ENCODE peak calls at places on chromosomes 1 and 21, in four cellular contexts. N is GM12878, F is H1, L is HepG2. R is an unnamed sample. For H3K4me1, the result is how much of the 10 kb centered on the place peaks cover.

GRCh38 chr1:175188936-175189335 is 3.6 kb downstream of the KIAA0040 start:
- DNase-seq in L (no peak), N (peak), F (no peak), R (no peak)

GRCh38 chr21:33011462-33011861 is 14.3 kb upstream of the OLIG2 start:
- DNase-seq in N (no peak), L (peak), F (peak), R (no peak)

GRCh38 chr1:41542196-41542955 is 57.9 kb upstream of the EDN2 start:
- DNase-seq in L (no peak), F (no peak), N (no peak), R (no peak)

GRCh38 chr1:229570891-229571516 is 12.5 kb upstream of the ABCB10 start:
- DNase-seq in N (no peak), F (no peak), L (no peak), R (no peak)

GRCh38 chr1:233257786-233258185 is 37.7 kb downstream of the PCNX2 start:
- DNase-seq in F (no peak), L (no peak), N (no peak), R (no peak)

GRCh38 chr1:231139125-231139649 is 22.7 kb upstream of the TRIM67 start:
- DNase-seq in L (no peak), N (no peak), F (no peak), R (no peak)

GRCh38 chr1:240363315-240363714 is 248.6 kb downstream of the GREM2 start:
- DNase-seq in N (no peak), F (no peak), L (no peak), R (peak)

GRCh38 chr1:76843821-76844448 is 23.3 kb upstream of the ST6GALNAC5 start:
- DNase-seq in N (no peak), F (no peak), L (no peak), R (no peak)

GRCh38 chr1:107698161-107698560 is 266.8 kb downstream of the VAV3 start:
- DNase-seq in F (no peak), L (no peak), N (no peak), R (no peak)

GRCh38 chr1:111802110-111802509 is 46.4 kb downstream of the DDX20 start:
- DNase-seq in L (no peak), F (no peak), N (no peak), R (no peak)

GRCh38 chr1:24752305-24752704 is 7.1 kb downstream of the CLIC4 start:
- DNase-seq in F (peak), L (no peak), N (no peak), R (no peak)

GRCh38 chr1:211511947-211512346 is 20.0 kb upstream of the RD3 start:
- DNase-seq in N (no peak), L (no peak), F (no peak), R (no peak)

GRCh38 chr1:227888404-227889046 is 59.2 kb downstream of the WNT9A start:
- DNase-seq in L (no peak), N (no peak), F (peak), R (no peak)

GRCh38 chr1:147890177-147890790 is 12.3 kb upstream of the GJA8 start:
- DNase-seq in F (peak), N (no peak), L (peak), R (peak)

GRCh38 chr21:35833991-35834390 is 226.3 kb downstream of the SETD4 start:
- DNase-seq in N (no peak), L (no peak), F (no peak), R (no peak)

GRCh38 chr1:165187020-165187628 is 169.4 kb downstream of the LMX1A start:
- DNase-seq in L (no peak), F (no peak), N (no peak), R (no peak)

GRCh38 chr1:156376146-156376545 is 7.1 kb downstream of the RHBG start:
- DNase-seq in N (no peak), L (peak), F (no peak), R (no peak)

GRCh38 chr1:87146538-87146937 is 182.1 kb upstream of the LMO4 start:
- DNase-seq in L (no peak), F (no peak), N (no peak), R (no peak)

GRCh38 chr1:63630666-63631065 is 37.5 kb downstream of the PGM1 start:
- DNase-seq in F (no peak), L (no peak), N (no peak), R (no peak)

GRCh38 chr1:243473281-243474210 is 217.7 kb downstream of the SDCCAG8 start:
- DNase-seq in F (no peak), N (no peak), L (no peak), R (no peak)

GRCh38 chr1:118985611-118986290 is 2.4 kb downstream of the TBX15 start:
- DNase-seq in L (no peak), N (no peak), F (no peak), R (no peak)

GRCh38 chr1:77857557-77857956 is 30.9 kb upstream of the NEXN start:
- DNase-seq in F (no peak), N (no peak), L (no peak), R (no peak)

GRCh38 chr1:172350781-172351180 is 69.7 kb upstream of the C1orf105 start:
- DNase-seq in F (no peak), N (no peak), L (no peak), R (no peak)

GRCh38 chr1:206969090-206969489 is 1.2 kb downstream of the FCAMR start:
- DNase-seq in N (no peak), L (no peak), F (no peak), R (no peak)
- H3K4me1 ChIP-seq in N (under half), L (under half), F (under half), R (under half)

DNA sequence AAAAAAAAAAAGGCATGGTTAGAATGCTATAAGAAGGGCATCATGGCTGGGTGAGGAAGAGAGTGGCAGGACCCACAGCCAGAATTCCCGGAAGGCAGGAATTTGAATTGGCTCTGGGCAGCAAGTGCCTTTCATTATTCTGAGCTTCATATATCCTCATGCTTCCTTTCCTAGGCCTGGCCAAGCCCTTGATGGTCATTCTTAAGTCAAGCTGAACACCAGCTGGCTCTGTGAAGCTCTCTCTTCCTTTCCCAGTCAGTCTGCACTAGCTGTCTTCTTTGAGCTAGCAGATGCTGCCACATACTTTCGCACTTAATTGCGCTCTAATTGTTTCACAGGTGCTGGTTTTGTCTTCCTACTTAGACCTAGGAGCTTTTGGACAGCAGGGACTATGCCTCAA is 2.5 kb downstream of the TLR5 start:
- DNase-seq in N (no peak), L (no peak), F (no peak), R (no peak)
- TF ChIP-seq SUZ12 in N (no peak), L (no peak), F (no peak), R (no peak)

DNA sequence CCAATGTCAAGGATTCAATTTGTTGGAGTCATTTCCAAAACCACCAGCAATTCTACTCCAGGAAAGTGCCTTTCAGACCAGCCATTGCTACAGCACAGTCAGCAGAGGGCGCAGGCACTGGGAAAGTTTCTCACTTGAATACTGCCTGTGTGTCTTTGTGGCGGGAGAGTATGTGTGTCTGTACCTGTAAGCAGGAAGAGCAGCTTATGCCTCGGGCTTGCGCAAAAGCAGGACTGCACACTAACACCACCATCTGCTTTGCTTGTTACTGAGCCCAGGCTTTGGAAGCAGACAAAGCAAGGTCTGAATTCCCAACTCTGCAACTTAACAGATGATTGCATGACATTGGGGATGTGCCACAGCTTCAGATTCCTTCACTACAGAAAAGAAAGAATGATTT is 7.0 kb upstream of the CTSE start:
- DNase-seq in L (peak), F (peak), N (peak), R (peak)
- TF ChIP-seq ZNF274 in L (no peak), F (no peak), N (no peak), R (no peak)

GRCh38 chr1:21335750-21336168 is 45.5 kb upstream of the ECE1 start:
- DNase-seq in N (no peak), L (no peak), F (no peak), R (no peak)
- H3K4me1 ChIP-seq in N (under half), L (half or more), F (under half), R (under half)

GRCh38 chr1:65958561-65959350 is 166.1 kb downstream of the PDE4B start:
- DNase-seq in F (no peak), L (peak), N (peak), R (peak)

GRCh38 chr1:65955503-65955902 is 162.8 kb downstream of the PDE4B start:
- DNase-seq in L (no peak), F (no peak), N (no peak), R (no peak)

GRCh38 chr1:65963161-65963888 is 170.6 kb downstream of the PDE4B start:
- DNase-seq in N (no peak), L (no peak), F (no peak), R (no peak)

GRCh38 chr1:65964123-65964522 is 171.4 kb downstream of the PDE4B start:
- DNase-seq in L (no peak), F (no peak), N (no peak), R (no peak)

DNA sequence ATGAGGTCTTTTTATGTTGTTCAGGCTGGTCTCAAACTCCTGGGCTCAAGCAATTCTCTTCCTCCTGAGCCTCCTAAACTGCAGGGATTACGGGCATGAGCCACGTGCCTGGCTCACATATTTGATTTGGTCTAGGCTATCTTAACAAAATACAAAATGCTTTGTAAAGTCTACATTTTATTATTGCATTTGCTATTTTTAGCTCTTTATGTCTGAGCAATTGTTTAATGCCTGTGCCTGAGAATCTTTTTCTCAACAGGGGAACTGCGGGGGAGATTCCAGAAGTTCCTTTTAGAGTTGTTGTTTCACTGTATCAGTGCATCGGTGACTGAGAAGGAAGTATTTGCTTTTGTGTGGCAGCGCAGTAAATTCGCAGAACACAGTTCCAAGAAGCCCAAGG is 167.2 kb downstream of the PDE4B start:
- DNase-seq in F (no peak), L (no peak), N (no peak), R (no peak)
- TF ChIP-seq SUZ12 in F (no peak), L (no peak), N (no peak), R (no peak)

DNA sequence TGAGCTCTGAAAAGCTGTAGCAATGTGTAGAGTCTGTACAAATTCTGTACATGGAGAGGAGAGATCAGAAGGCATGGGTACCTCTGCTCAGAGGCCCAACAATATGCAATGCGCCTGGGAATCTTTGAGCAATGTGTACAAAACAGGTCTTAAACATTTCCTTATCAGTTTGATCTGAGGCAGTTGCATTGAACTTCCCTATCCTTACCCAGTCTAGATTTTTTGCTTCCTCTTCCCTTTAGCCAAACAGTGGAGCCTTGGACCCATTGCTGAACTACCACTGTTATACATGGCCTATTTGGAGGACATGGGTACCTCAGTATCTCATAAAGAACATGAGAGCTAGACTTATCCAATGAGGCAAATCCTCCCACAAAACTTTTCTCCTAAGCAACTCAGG is 12.6 kb upstream of the MNDA start:
- DNase-seq in L (no peak), F (no peak), N (no peak), R (no peak)
- TF ChIP-seq ZNF274 in L (no peak), F (no peak), N (no peak), R (no peak)

GRCh38 chr1:9887070-9887469 is 23.0 kb downstream of the CTNNBIP1 start:
- DNase-seq in L (no peak), F (no peak), N (no peak), R (no peak)

GRCh38 chr1:9882945-9883303 is 27.1 kb downstream of the CTNNBIP1 start:
- DNase-seq in L (no peak), N (no peak), F (no peak), R (no peak)

GRCh38 chr1:9883585-9884449 is 26.3 kb downstream of the CTNNBIP1 start:
- DNase-seq in F (no peak), N (no peak), L (no peak), R (no peak)

GRCh38 chr1:9886063-9886742 is 23.9 kb downstream of the CTNNBIP1 start:
- DNase-seq in N (no peak), L (no peak), F (no peak), R (no peak)

DNA sequence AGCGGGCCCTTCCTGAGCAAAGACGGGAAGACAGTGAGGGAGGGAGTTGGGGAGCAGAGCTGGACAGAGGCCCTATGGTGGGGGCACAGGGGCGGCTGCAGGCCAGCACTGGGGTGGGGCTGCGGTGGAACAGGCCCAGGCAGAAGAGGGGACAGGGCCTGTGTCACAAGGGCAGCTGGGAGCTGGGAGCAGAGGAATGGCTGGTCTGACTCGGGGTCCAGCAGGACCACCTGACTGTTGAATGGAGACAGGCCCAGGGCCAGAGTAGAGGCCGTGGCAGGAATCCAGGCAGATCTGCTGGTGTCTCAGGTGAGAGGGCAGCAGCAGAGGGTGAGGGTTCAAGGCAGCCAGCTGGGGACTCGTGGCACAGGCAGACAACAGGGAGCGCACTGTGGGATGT is 25.3 kb downstream of the CTNNBIP1 start:
- DNase-seq in N (no peak), L (no peak), F (no peak), R (no peak)
- H3K4me1 ChIP-seq in N (under half), L (under half), F (under half), R (under half)

GRCh38 chr1:32886828-32887414 is 630 bp downstream of the HPCA start:
- DNase-seq in L (no peak), N (no peak), F (no peak), R (no peak)
- TF ChIP-seq SUZ12 in L (no peak), N (no peak), F (no peak), R (no peak)

GRCh38 chr1:40184193-40184592 is 23.0 kb downstream of the RLF start:
- DNase-seq in F (no peak), L (no peak), N (no peak), R (no peak)

GRCh38 chr1:40187399-40187798 is 26.2 kb downstream of the RLF start:
- DNase-seq in L (no peak), N (no peak), F (no peak), R (no peak)

GRCh38 chr1:40182956-40183710 is 21.9 kb downstream of the RLF start:
- DNase-seq in L (peak), N (no peak), F (no peak), R (peak)

GRCh38 chr1:40185951-40186864 is 25.0 kb downstream of the RLF start:
- DNase-seq in F (no peak), L (no peak), N (peak), R (no peak)
- TF ChIP-seq ZNF274 in F (no peak), L (no peak), N (no peak), R (no peak)

R was measured in NT2/D1.